ENCODE peak calls at places on chromosomes 11 and 22, in six cellular contexts. J is HepG2, R is GM12891, C is K562, I is H1, A is GM12878. O is an unnamed sample.

GRCh38 chr11:46285173-46285572 is 7.7 kb downstream of the CREB3L1 start:
- DNase-seq in J (no peak), I (no peak), C (no peak), A (no peak), R (no peak), O (no peak)

GRCh38 chr11:17021550-17021949 is 7.3 kb upstream of the PLEKHA7 start:
- DNase-seq in C (no peak), J (no peak), A (no peak), I (no peak), R (no peak), O (no peak)

GRCh38 chr22:22446527-22446926 is 62.0 kb downstream of the ZNF280B start:
- DNase-seq in C (no peak), I (no peak), A (no peak), R (no peak), J (no peak), O (no peak)

GRCh38 chr22:29457730-29458129 is 19.3 kb downstream of the RFPL1 start:
- DNase-seq in I (peak), R (peak), J (peak), C (peak), A (peak), O (peak)

GRCh38 chr22:19108807-19109197 is 13.4 kb downstream of the DGCR2 start:
- DNase-seq in A (no peak), I (no peak), R (no peak), C (peak), J (no peak), O (no peak)

GRCh38 chr11:27234043-27234668 is 128.9 kb downstream of the CCDC34 start:
- DNase-seq in C (peak), R (peak), I (no peak), A (peak), J (peak), O (peak)

GRCh38 chr22:24435861-24436351 is 8.5 kb downstream of the ADORA2A start:
- DNase-seq in J (no peak), C (no peak), R (no peak), I (no peak), A (no peak), O (no peak)

GRCh38 chr11:109902764-109903436 is 190.3 kb upstream of the ZC3H12C start:
- DNase-seq in C (peak), J (no peak), A (no peak), I (no peak), R (no peak), O (no peak)

GRCh38 chr22:34160117-34160758 is 240.0 kb upstream of the LARGE1 start:
- DNase-seq in A (no peak), R (no peak), I (no peak), J (no peak), C (no peak), O (no peak)

GRCh38 chr22:19679476-19680099 is 34.7 kb upstream of the SEPTIN5 start:
- DNase-seq in R (no peak), A (no peak), C (peak), J (no peak), I (peak), O (no peak)

GRCh38 chr11:94694309-94695060 is 73.7 kb upstream of the AMOTL1 start:
- DNase-seq in C (no peak), R (no peak), J (no peak), I (no peak), A (no peak), O (no peak)

GRCh38 chr11:19742595-19743292 is 30.1 kb downstream of the NAV2 start:
- DNase-seq in A (no peak), R (peak), I (peak), C (peak), J (peak), O (no peak)

GRCh38 chr11:44625759-44626523 is 60.5 kb downstream of the CD82 start:
- DNase-seq in A (no peak), R (no peak), I (no peak), C (no peak), J (no peak), O (no peak)

GRCh38 chr11:11757871-11758270 is 83.9 kb upstream of the USP47 start:
- DNase-seq in I (no peak), J (no peak), A (no peak), R (no peak), C (no peak), O (no peak)

GRCh38 chr22:45882881-45883810 is 93.8 kb downstream of the WNT7B start:
- DNase-seq in C (no peak), I (no peak), A (no peak), R (no peak), J (no peak), O (no peak)

GRCh38 chr11:111765320-111765983 is 737 bp downstream of the PPP2R1B start:
- DNase-seq in C (no peak), J (no peak), I (no peak), A (no peak), R (peak), O (no peak)

GRCh38 chr22:25051983-25052710 is 99.6 kb downstream of the KIAA1671 start:
- DNase-seq in J (peak), R (no peak), A (no peak), I (no peak), C (no peak), O (no peak)

GRCh38 chr22:50597097-50597496 is 3.5 kb upstream of the MAPK8IP2 start:
- DNase-seq in R (no peak), C (no peak), A (no peak), I (no peak), J (no peak), O (no peak)

GRCh38 chr11:131693756-131694155 is 323.3 kb downstream of the NTM start:
- DNase-seq in A (no peak), R (no peak), I (no peak), C (no peak), J (no peak), O (no peak)

GRCh38 chr11:119788096-119788883 is 59.3 kb upstream of the NECTIN1 start:
- DNase-seq in A (no peak), R (no peak), C (no peak), I (no peak), J (no peak), O (no peak)
- TF ChIP-seq POLR2AphosphoS5 in A (no peak), R (no peak), C (no peak), I (no peak), J (no peak), O (no peak)

GRCh38 chr22:42614312-42615091 is at the start of gene POLDIP3:
- DNase-seq in C (peak), J (peak), I (peak), R (peak), A (peak), O (peak)

GRCh38 chr22:42620084-42620483 is 5.4 kb upstream of the POLDIP3 start:
- DNase-seq in I (no peak), R (no peak), J (no peak), A (no peak), C (no peak), O (no peak)

GRCh38 chr22:42615092-42615859 is 593 bp upstream of the POLDIP3 start:
- DNase-seq in A (peak), C (peak), J (peak), R (peak), I (peak), O (peak)

GRCh38 chr22:42619261-42620063 is 4.8 kb upstream of the POLDIP3 start:
- DNase-seq in J (no peak), C (no peak), A (no peak), I (no peak), R (no peak), O (no peak)

GRCh38 chr22:42617155-42617983 is 2.7 kb upstream of the POLDIP3 start:
- DNase-seq in A (no peak), R (no peak), I (no peak), J (no peak), C (no peak), O (no peak)
- TF ChIP-seq POLR2A in A (peak), R (no peak), I (no peak), J (peak), C (no peak), O (no peak)

DNA sequence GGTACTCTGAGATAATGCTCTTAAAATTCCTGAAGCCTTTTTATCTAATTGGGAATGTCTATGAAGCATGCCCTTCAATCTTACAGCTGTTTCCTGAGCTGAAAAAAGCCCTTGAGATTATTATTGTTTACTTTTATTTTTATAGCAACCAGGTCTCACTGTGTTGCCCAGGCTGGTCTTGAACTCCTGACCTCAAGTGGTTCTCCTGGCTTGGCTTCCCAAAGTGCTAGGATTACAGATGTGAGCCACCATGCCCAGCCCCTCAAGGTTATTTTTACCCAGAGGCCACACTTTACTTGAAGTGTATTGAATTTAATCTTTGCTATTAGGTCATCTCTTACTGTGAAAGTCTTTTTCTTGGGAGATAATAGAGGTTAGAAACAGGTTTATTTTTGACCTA is 7.0 kb upstream of the SWAP70 start:
- DNase-seq in J (no peak), I (no peak), R (no peak), C (no peak), A (no peak), O (no peak)
- TF ChIP-seq TAF1 in J (no peak), I (no peak), R (no peak), C (no peak), A (no peak), O (no peak)

DNA sequence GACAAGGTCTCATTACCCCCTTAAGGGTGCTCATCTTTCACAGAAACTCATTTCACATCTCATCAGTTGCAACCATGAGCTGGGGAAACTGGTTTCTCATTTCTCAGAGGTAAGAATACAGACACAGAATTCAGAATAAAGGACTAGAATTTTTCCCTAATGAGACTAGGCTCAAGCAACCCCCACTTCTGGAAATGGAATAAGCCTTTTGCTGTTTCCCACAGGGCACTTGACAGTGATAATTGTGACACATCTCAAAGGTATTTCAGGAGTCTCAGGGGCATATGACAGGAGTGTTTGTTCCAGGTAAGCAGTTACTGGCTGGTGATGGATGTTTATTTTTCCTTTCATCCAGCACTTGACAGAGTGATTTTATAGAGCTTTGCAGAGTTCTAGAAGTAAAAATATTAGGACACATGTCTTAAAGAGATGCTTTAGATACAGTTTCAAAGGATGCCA is 112.9 kb upstream of the DDI1 start:
- DNase-seq in C (no peak), R (no peak), I (no peak), A (no peak), J (peak), O (no peak)
- TF ChIP-seq POLR2AphosphoS5 in C (no peak), R (no peak), I (no peak), A (no peak), J (no peak), O (no peak)

DNA sequence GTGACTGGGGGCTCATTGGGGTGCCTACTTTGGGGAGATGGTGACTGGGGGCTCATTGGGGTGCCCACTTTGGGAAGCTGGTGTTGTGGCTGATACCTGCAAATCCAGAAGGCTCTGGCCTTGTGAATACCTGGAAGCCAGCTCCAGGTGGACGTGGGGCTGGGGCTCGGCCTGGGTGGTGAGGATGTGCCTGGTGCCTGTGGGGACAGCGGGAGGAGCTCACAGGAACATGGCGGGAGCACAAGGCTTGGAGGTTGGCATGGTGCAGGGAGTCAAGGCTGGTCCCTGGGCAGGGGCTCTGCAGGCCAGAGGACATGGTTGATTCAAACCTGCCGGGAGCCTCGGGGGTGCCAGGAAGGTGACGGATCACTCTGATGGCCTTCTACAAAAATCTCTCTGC is 1165.7 kb downstream of the BRD1 start:
- DNase-seq in I (no peak), C (no peak), R (no peak), A (no peak), J (no peak), O (no peak)
- TF ChIP-seq POLR2A in I (no peak), C (no peak), R (no peak), A (no peak), J (no peak), O (no peak)

DNA sequence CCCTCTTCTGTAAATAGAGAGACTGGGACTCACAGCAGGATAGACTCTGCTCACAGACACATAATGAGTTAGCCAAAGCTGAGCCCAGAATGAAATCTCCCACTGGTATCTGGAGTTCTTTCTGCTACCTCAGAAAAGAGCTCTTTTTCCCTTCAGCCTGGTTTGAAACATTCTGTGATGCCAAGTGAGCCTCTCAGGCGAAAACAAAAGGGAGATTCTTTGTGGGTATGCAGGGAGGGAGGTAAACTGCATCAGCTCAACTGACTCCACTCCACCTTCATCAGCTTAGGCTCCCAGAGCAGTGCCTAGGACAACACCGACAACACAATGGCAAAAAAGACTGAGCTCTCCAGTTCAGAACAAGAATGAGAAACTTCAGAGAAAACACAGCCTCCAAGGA is 55.1 kb upstream of the SCUBE2 start:
- DNase-seq in C (no peak), R (no peak), J (no peak), I (no peak), A (no peak), O (no peak)
- TF ChIP-seq TAF1 in C (no peak), R (no peak), J (no peak), I (no peak), A (no peak), O (no peak)

O was measured in GM12892.